ENCODE peak calls at places on chromosomes 4 and X, in five cellular contexts. G is stomach, O is upper lobe of left lung, Y is transverse colon, R is A549. K is an unnamed sample.
A peak's percentile ranks its signal among the peaks of the same experiment; 100 is the strongest.

GRCh38 chr4:8914461-8915171 is 43.0 kb upstream of the HMX1 start:
- DNase-seq in R (no peak), G (peak; percentile 16), Y (no peak), O (peak; percentile 68), K (no peak)

GRCh38 chrX:83845397-83845796 is 15.5 kb upstream of the CYLC1 start:
- DNase-seq in G (no peak), O (no peak), Y (no peak), R (peak; percentile 2), K (no peak)

GRCh38 chrX:15224747-15225146 is 45.1 kb downstream of the ASB9 start:
- DNase-seq in G (no peak), O (no peak), R (no peak), Y (no peak), K (no peak)

GRCh38 chr4:99540287-99540939 is 23.4 kb downstream of the TRMT10A start:
- DNase-seq in R (no peak), O (no peak), G (no peak), Y (no peak), K (no peak)

GRCh38 chr4:11623726-11624037 is 195.0 kb upstream of the HS3ST1 start:
- DNase-seq in O (no peak), G (peak; percentile 77), R (peak; percentile 8), Y (peak; percentile 71), K (no peak)

GRCh38 chr4:153204247-153205027 is at the start of gene TRIM2:
- DNase-seq in O (no peak), R (no peak), Y (peak; percentile 86), G (peak; percentile 93), K (peak; percentile 73)

GRCh38 chrX:67574696-67575095 is 30.9 kb downstream of the AR start:
- DNase-seq in G (no peak), O (no peak), Y (no peak), R (no peak), K (no peak)

GRCh38 chr4:48668254-48669017 is 111.6 kb downstream of the FRYL start:
- DNase-seq in Y (no peak), R (no peak), O (no peak), G (no peak), K (no peak)

GRCh38 chr4:5784021-5784420 is 73.0 kb downstream of the EVC start:
- DNase-seq in R (no peak), G (no peak), O (no peak), Y (no peak), K (no peak)

GRCh38 chr4:157023941-157024340 is 52.0 kb upstream of the GLRB start:
- DNase-seq in G (no peak), O (no peak), R (no peak), Y (no peak), K (no peak)

GRCh38 chrX:143683486-143683885 is 37.1 kb downstream of the SPANXN2 start:
- DNase-seq in G (no peak), O (no peak), R (no peak), Y (no peak), K (no peak)

GRCh38 chrX:115324194-115324593 is 34.7 kb downstream of the LUZP4 start:
- DNase-seq in R (no peak), Y (no peak), G (peak; percentile 52), O (no peak), K (peak; percentile 23)

GRCh38 chr4:70746179-70746839 is 24.5 kb downstream of the RUFY3 start:
- DNase-seq in G (no peak), O (no peak), Y (no peak), R (no peak), K (no peak)

GRCh38 chr4:119984998-119985397 is 81.7 kb downstream of the MAD2L1 start:
- DNase-seq in G (no peak), Y (no peak), O (no peak), R (no peak), K (no peak)

GRCh38 chr4:90442619-90443018 is 315.4 kb downstream of the CCSER1 start:
- DNase-seq in R (no peak), G (no peak), Y (no peak), O (no peak), K (no peak)

GRCh38 chr4:158203929-158204328 is 6.4 kb upstream of the TMEM144 start:
- DNase-seq in O (no peak), Y (no peak), R (no peak), G (no peak), K (no peak)

GRCh38 chr4:87097075-87097474 is 123.3 kb downstream of the KLHL8 start:
- DNase-seq in O (no peak), Y (peak; percentile 28), G (no peak), R (no peak), K (no peak)

GRCh38 chr4:40515037-40515397 is 114.6 kb downstream of the RBM47 start:
- DNase-seq in R (no peak), O (no peak), G (peak; percentile 31), Y (no peak), K (no peak)

GRCh38 chr4:40514409-40515025 is 115.1 kb downstream of the RBM47 start:
- DNase-seq in R (no peak), G (peak; percentile 83), Y (peak; percentile 87), O (no peak), K (no peak)

GRCh38 chr4:40507977-40508376 is 121.7 kb downstream of the RBM47 start:
- DNase-seq in Y (peak; percentile 71), G (no peak), O (peak; percentile 16), R (no peak), K (no peak)

GRCh38 chr4:40515398-40516293 is 114.0 kb downstream of the RBM47 start:
- DNase-seq in G (peak; percentile 72), Y (peak; percentile 86), R (peak; percentile 31), O (no peak), K (no peak)

GRCh38 chr4:40511017-40511614 is 118.5 kb downstream of the RBM47 start:
- DNase-seq in R (no peak), G (peak; percentile 85), O (no peak), Y (no peak), K (no peak)
- TF ChIP-seq EP300 in R (no peak), G (no peak), O (no peak), Y (no peak), K (no peak)

GRCh38 chr4:185730849-185731608 is 81.0 kb downstream of the SORBS2 start:
- DNase-seq in G (no peak), O (no peak), R (no peak), Y (no peak), K (no peak)
- TF ChIP-seq CTCF in G (no peak), O (no peak), R (no peak), Y (no peak), K (peak; percentile 6)

DNA sequence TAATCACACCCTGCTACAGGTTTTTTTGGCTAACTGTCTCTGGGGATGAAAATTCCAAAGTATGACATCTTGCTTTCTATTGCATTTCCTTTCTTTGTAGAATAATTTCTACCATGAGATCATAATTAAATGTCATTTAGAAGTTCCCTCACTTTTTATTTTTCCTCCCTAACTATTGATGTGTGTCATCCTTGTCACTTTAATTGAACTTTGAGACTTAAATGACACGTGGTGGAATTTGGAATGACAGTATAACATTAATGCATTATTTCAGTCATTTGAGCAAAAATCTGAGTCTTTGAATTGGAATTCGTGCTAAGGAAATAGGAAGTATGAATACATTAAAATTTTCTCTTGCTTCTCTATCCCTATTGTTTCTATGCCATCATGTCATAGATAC is 745.4 kb downstream of the PDHA2 start:
- DNase-seq in Y (no peak), G (no peak), O (no peak), R (no peak), K (no peak)
- TF ChIP-seq EP300 in Y (no peak), G (no peak), O (no peak), R (no peak), K (no peak)

DNA sequence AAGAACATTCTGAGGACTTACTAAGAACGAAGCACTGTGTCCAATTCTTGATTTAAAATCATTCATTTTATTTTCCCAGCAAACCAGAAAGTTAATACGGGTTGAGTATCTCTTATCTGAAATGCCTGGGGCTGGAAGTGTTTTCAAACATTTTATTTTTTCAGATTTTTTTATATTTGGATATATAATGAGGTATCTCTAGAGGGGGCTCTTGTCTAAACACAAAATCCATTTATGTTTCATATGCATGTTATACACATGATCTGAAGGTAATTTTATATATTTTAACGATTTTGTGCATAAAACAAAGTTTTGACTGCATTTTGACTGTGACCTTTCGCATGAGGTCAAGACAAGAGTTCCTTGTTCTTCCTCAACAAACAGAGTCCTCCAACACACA is 320.9 kb downstream of the ASMT start:
- DNase-seq in Y (no peak), G (no peak), R (no peak), O (no peak), K (no peak)
- TF ChIP-seq CTCF in Y (no peak), G (no peak), R (no peak), O (no peak), K (no peak)

GRCh38 chrX:120377179-120377578 is 15.3 kb downstream of the ATP1B4 start:
- DNase-seq in R (no peak), O (no peak), Y (no peak), G (no peak), K (no peak)
- TF ChIP-seq EP300 in R (no peak), O (no peak), Y (no peak), G (no peak), K (no peak)

GRCh38 chr4:112636688-112637551 is at the start of the genes LARP7 and ZGRF1:
- DNase-seq in Y (peak; percentile 99), O (peak; percentile 97), G (peak; percentile 99), R (peak; percentile 73), K (peak; percentile 97)

GRCh38 chr4:112637552-112637866 is 566 bp downstream of the LARP7 start:
- DNase-seq in O (no peak), G (no peak), Y (no peak), R (no peak), K (no peak)

GRCh38 chr4:112633477-112634235 is 3.1 kb downstream of the ZGRF1 start:
- DNase-seq in O (no peak), Y (no peak), G (no peak), R (peak; percentile 4), K (no peak)
- TF ChIP-seq CTCF in O (peak; percentile 17), Y (peak; percentile 38), G (peak; percentile 17), R (peak; percentile 68), K (peak; percentile 25)

DNA sequence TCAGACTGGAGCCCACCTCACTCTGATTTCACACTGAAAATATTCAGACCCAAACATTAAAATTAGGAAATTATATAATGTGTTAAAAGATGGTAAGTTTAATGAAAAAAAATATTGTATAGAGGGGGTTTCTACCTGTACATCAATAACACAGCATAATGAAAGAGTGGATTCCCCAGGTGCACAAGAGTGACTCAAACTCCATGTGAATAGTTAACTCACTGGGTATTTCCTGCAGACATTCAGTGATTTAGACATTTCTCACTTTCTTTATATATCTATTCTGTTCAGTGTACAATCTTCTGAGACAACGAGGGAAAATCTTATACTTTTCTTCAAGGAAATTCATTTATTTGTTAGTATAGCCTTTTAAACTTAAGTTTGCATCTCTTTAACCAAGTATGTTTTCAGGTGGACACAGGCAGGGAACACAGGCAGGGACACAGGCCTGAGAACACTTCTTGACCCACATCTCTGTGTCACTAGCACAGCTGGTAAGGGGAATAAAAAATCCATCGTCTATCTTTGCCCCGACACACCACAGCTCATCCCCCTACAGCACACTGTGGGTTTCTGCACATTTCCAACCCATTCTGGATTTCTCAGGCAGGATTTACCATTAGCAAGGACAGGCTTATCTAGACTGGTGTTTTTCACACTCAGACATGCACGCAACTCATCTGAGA is 525.5 kb upstream of the BOD1L1 start:
- DNase-seq in Y (no peak), O (no peak), G (no peak), R (no peak), K (no peak)
- TF ChIP-seq EP300 in Y (no peak), O (no peak), G (no peak), R (no peak), K (no peak)

K was measured in tibial nerve.